ENCODE peak calls at places on chromosomes 11 and 22, in ten cellular contexts. E is WTC11, H is heart right ventricle, O is SK-N-SH, J is heart left ventricle, K is kidney epithelial cell, A is body of pancreas, S is colonic mucosa, Q is neural progenitor cell, R is endothelial cell. Y is an unnamed sample.
A peak's percentile ranks its signal among the peaks of the same experiment; 100 is the strongest.

GRCh38 chr11:109586789-109587188 is 164.8 kb downstream of the C11orf87 start:
- DNase-seq in R (peak; percentile 7), H (no peak), J (no peak), K (no peak), A (no peak), E (no peak), Q (no peak), S (no peak), O (no peak), Y (no peak)

GRCh38 chr11:97722065-97722464 is 1298.7 kb upstream of the CNTN5 start:
- DNase-seq in R (no peak), K (peak; percentile 97), A (no peak), S (no peak), Q (no peak), E (no peak), J (no peak), O (no peak), H (no peak), Y (peak; percentile 94)

GRCh38 chr11:68264244-68264643 is 7.5 kb downstream of the C11orf24 start:
- DNase-seq in O (no peak), Q (no peak), A (no peak), J (no peak), S (no peak), E (no peak), R (no peak), H (no peak), K (no peak), Y (no peak)

GRCh38 chr11:27215471-27216267 is 147.3 kb downstream of the CCDC34 start:
- DNase-seq in A (peak; percentile 30), R (peak; percentile 70), O (no peak), E (no peak), H (peak; percentile 17), J (peak; percentile 67), S (peak; percentile 13), Q (no peak), K (no peak), Y (no peak)

GRCh38 chr11:74650498-74650897 is 58.1 kb downstream of the POLD3 start:
- DNase-seq in Q (no peak), S (no peak), J (no peak), O (no peak), A (no peak), K (no peak), H (no peak), E (no peak), R (no peak), Y (peak; percentile 75)

GRCh38 chr11:121154473-121154872 is 53.4 kb downstream of the TECTA start:
- DNase-seq in H (no peak), Q (no peak), S (no peak), K (no peak), E (no peak), A (no peak), R (no peak), O (peak; percentile 52), J (no peak), Y (no peak)

GRCh38 chr11:29029452-29029851 is 921.3 kb downstream of the METTL15 start:
- DNase-seq in H (no peak), J (no peak), E (no peak), O (no peak), A (no peak), S (no peak), Q (no peak), R (no peak), K (no peak), Y (no peak)

GRCh38 chr11:1305063-1305495 is 4.4 kb downstream of the TOLLIP start:
- DNase-seq in Q (no peak), H (no peak), E (no peak), O (no peak), J (no peak), A (no peak), R (no peak), K (no peak), S (no peak), Y (no peak)

GRCh38 chr11:67627788-67628624 is 1.7 kb downstream of the NUDT8 start:
- DNase-seq in A (no peak), Q (no peak), S (peak; percentile 22), E (no peak), O (no peak), H (no peak), J (peak; percentile 59), K (no peak), R (no peak), Y (no peak)

GRCh38 chr11:11514246-11514645 is 107.6 kb downstream of the GALNT18 start:
- DNase-seq in H (no peak), J (no peak), A (no peak), S (no peak), K (no peak), R (no peak), O (no peak), Q (peak; percentile 26), E (no peak), Y (no peak)

GRCh38 chr11:20337526-20338154 is 25.9 kb upstream of the HTATIP2 start:
- DNase-seq in H (no peak), E (peak; percentile 36), J (no peak), O (peak; percentile 74), S (no peak), K (no peak), A (no peak), Q (peak; percentile 81), R (peak; percentile 44), Y (peak; percentile 38)
- TF ChIP-seq CTCF in H (peak; percentile 37), E (no peak), J (peak; percentile 47), O (peak; percentile 62), S (no peak), K (peak; percentile 49), A (no peak), Q (peak; percentile 76), R (peak; percentile 52), Y (peak; percentile 55)

GRCh38 chr22:17154971-17155370 is 4.1 kb downstream of the HDHD5 start:
- DNase-seq in K (no peak), A (no peak), S (no peak), O (no peak), J (no peak), E (no peak), Q (no peak), H (no peak), R (no peak), Y (peak; percentile 10)
- TF ChIP-seq CTCF in K (no peak), A (no peak), S (no peak), O (no peak), J (no peak), E (no peak), Q (no peak), H (no peak), R (no peak), Y (no peak)

DNA sequence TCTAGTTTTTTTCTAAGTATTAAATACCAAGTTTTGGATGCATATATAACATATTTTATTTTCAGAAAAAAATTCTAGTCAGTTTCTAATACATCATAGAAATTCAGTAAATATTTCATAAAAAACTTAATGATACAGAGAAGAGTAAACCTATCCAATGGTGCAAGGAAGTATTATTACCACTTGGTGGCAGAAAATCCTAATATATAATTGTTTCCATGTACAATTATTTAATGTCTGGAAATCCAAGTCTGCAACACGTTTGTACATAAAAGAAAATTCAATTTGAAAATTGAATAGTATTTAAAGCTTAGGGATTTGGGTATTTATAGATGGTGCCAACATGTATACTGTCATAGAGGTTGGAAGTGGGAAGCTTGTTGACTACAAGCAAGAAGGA is 127.0 kb downstream of the TRPC6 start:
- DNase-seq in O (no peak), R (no peak), E (no peak), Q (no peak), A (no peak), H (no peak), K (no peak), J (no peak), S (no peak), Y (peak; percentile 12)
- TF ChIP-seq CTCF in O (peak; percentile 66), R (peak; percentile 31), E (no peak), Q (peak; percentile 52), A (peak; percentile 57), H (peak; percentile 46), K (peak; percentile 8), J (peak; percentile 55), S (peak; percentile 26), Y (peak; percentile 33)

DNA sequence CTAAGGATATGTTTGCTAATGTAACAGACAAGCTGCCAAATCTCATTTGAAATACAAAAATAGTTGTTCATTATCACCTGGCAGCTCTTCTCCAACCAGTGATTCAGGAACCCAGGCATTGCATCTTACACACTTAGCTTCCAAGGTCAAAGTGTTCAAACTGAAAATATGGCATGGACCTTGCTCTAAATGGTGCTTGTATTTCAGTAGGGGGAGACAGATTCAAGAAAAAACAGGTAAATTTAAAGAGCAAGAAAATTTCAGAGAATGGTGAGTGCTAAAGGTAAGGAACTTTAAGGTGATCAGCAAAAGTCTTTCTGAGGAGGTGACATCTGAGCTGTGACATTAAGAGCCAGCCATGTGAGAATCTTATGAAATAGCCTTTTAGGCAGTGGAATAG is 82.8 kb upstream of the E2F8 start:
- DNase-seq in H (no peak), E (no peak), A (no peak), O (no peak), Q (no peak), R (no peak), K (no peak), S (no peak), J (no peak), Y (no peak)
- TF ChIP-seq CTCF in H (no peak), E (no peak), A (no peak), O (peak; percentile 28), Q (no peak), R (no peak), K (peak; percentile 6), S (no peak), J (no peak), Y (peak; percentile 27)

DNA sequence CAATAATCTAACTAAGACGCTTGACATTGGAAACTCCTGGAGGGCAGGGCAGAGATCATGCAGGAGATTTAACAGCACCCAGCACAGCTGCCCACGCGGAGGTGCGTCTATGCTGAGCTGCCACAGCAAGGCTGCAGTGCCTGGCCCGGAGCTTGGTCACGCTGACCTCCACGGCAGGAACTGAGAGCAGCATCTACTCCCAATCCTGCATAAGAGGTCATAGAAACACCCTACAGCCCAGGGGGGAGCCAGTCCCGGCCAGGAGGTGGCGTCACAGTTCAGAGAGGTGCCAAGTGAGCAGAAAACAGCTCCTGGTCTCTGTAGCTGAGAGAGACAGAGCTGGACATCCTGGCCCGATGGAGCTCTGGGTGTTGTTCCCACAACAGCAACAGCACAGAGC is 121.1 kb upstream of the TMEM45B start:
- DNase-seq in O (no peak), H (no peak), E (peak; percentile 36), Q (no peak), S (peak; percentile 38), K (no peak), A (no peak), J (no peak), R (no peak), Y (no peak)
- TF ChIP-seq CTCF in O (peak; percentile 17), H (no peak), E (no peak), Q (no peak), S (no peak), K (peak; percentile 22), A (no peak), J (no peak), R (no peak), Y (no peak)

DNA sequence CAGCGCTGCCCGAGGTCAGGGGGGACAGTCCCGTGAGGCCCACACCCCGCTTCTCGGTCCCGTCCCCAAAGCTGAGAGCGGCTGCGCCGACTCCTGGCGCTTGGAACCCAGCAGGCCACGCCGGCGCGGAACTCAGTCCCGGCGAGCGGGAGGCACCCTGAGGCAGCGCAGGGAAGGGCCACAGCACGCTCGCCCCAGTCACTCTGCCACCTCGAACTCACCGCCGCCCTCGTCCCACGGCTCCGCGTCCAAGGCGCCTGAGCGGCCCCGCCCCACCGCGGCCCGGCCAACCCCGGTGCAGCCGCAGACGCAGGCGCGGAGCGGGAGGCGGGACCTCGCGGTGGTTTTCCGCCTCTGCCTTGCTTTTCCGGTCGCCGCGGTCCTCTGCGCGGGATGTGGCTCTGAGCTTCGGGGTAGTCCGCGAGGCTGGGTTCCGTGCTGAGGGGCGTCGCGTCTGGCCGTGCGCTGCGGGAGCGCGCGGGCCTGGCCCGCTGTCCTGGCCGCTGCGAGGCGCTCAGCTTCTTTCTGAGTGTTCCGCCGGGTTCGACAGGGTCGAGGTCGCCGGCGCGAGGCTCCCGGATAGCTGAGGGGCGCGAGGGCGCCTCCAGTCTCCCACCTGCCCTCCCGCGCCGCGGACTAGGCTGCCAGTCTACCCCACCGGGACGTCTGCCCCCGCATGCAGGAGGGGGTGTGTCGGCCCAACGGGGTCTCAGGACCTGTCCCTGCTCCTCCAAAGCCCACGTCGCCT is at the start of gene CDPF1:
- DNase-seq in O (peak; percentile 98), A (peak; percentile 91), R (peak; percentile 91), J (peak; percentile 97), S (peak; percentile 93), E (peak; percentile 85), Q (peak; percentile 90), H (peak; percentile 93), K (peak; percentile 39), Y (peak; percentile 83)
- TF ChIP-seq CTCF in O (no peak), A (no peak), R (no peak), J (no peak), S (no peak), E (no peak), Q (no peak), H (no peak), K (no peak), Y (no peak)